ENCODE peak calls at places on chromosomes 11 and 22, in five cellular contexts. P is SK-N-SH, K is HCT116, C is GM12878, M is K562. T is an unnamed sample.

GRCh38 chr11:61598886-61599868 is 18.3 kb upstream of the SYT7 start:
- DNase-seq in M (no peak), P (peak; percentile 55), K (no peak), C (no peak), T (no peak)

GRCh38 chr11:45649544-45650165 is 15.8 kb downstream of the CHST1 start:
- DNase-seq in P (no peak), M (no peak), K (no peak), C (no peak), T (no peak)

GRCh38 chr11:72773696-72774095 is 20.2 kb downstream of the STARD10 start:
- DNase-seq in P (no peak), M (no peak), C (no peak), K (no peak), T (no peak)

GRCh38 chr11:104956528-104956927 is 11.8 kb downstream of the CASP4 start:
- DNase-seq in C (no peak), M (no peak), P (no peak), K (no peak), T (peak; percentile 63)

GRCh38 chr22:39994566-39995345 is at the start of gene FAM83F:
- DNase-seq in M (no peak), P (no peak), C (no peak), K (peak; percentile 24), T (no peak)

GRCh38 chr11:50412832-50413231 is 380.2 kb downstream of the OR4C45 start:
- DNase-seq in K (no peak), C (no peak), P (no peak), M (no peak), T (no peak)

GRCh38 chr22:49934891-49935557 is 16.6 kb downstream of the CRELD2 start:
- DNase-seq in C (no peak), M (peak; percentile 79), P (peak; percentile 81), K (no peak), T (no peak)

GRCh38 chr11:3944198-3944597 is 88.7 kb downstream of the STIM1 start:
- DNase-seq in P (no peak), K (no peak), C (no peak), M (no peak), T (no peak)

GRCh38 chr11:10181811-10182210 is 112.2 kb downstream of the SBF2 start:
- DNase-seq in K (peak; percentile 26), C (no peak), M (no peak), P (peak; percentile 21), T (peak; percentile 32)

GRCh38 chr11:119011476-119011875 is 6.7 kb downstream of the RPS25 start:
- DNase-seq in C (no peak), M (peak; percentile 2), P (no peak), K (no peak), T (no peak)

GRCh38 chr22:43479962-43480361 is 68.1 kb downstream of the MPPED1 start:
- DNase-seq in P (no peak), C (no peak), M (no peak), K (no peak), T (no peak)

GRCh38 chr11:9716275-9717039 is 52.6 kb downstream of the SWAP70 start:
- DNase-seq in P (no peak), K (no peak), M (peak; percentile 21), C (peak; percentile 92), T (no peak)

GRCh38 chr11:3022300-3022967 is 30.3 kb upstream of the NAP1L4 start:
- DNase-seq in M (no peak), P (no peak), C (peak; percentile 38), K (no peak), T (no peak)

GRCh38 chr11:114762437-114762836 is 84.1 kb downstream of the NXPE2 start:
- DNase-seq in C (no peak), K (no peak), M (peak; percentile 49), P (peak; percentile 77), T (peak; percentile 26)

GRCh38 chr22:43300891-43301676 is 42.1 kb downstream of the SCUBE1 start:
- DNase-seq in P (no peak), K (no peak), M (no peak), C (no peak), T (no peak)

GRCh38 chr22:36368359-36368983 is 19.3 kb downstream of the MYH9 start:
- DNase-seq in C (no peak), K (no peak), M (peak; percentile 90), P (peak; percentile 81), T (peak; percentile 72)

GRCh38 chr22:28582806-28583205 is 96.8 kb downstream of the TTC28 start:
- DNase-seq in K (no peak), M (no peak), P (peak; percentile 45), C (no peak), T (no peak)

GRCh38 chr11:67276821-67277230 is 10.6 kb downstream of the GRK2 start:
- DNase-seq in P (no peak), M (peak; percentile 77), K (no peak), C (no peak), T (no peak)

GRCh38 chr11:107494036-107494435 is 36.4 kb upstream of the CWF19L2 start:
- DNase-seq in M (no peak), P (no peak), K (no peak), C (no peak), T (no peak)

GRCh38 chr11:35553021-35553420 is 27.6 kb upstream of the PAMR1 start:
- DNase-seq in K (no peak), M (no peak), C (no peak), P (no peak), T (no peak)

GRCh38 chr22:40541300-40541699 is 95.2 kb downstream of the MRTFA start:
- DNase-seq in K (peak; percentile 8), C (peak; percentile 54), M (no peak), P (no peak), T (no peak)

GRCh38 chr11:122803716-122804115 is 34.6 kb upstream of the CRTAM start:
- DNase-seq in P (no peak), C (no peak), M (no peak), K (no peak), T (no peak)

GRCh38 chr22:35648066-35649025 is at the start of gene APOL6:
- DNase-seq in K (no peak), C (peak; percentile 65), M (peak; percentile 22), P (no peak), T (peak; percentile 76)

GRCh38 chr22:43945632-43946390 is 9.4 kb upstream of the SAMM50 start:
- DNase-seq in P (peak; percentile 79), M (peak; percentile 71), K (peak; percentile 41), C (no peak), T (peak; percentile 60)

GRCh38 chr22:44783091-44783490 is 30.7 kb downstream of the ARHGAP8 start:
- DNase-seq in M (no peak), P (no peak), C (no peak), K (no peak), T (no peak)

GRCh38 chr22:41917906-41918791 is 3.3 kb upstream of the SHISA8 start:
- DNase-seq in C (no peak), M (no peak), K (no peak), P (no peak), T (no peak)

DNA sequence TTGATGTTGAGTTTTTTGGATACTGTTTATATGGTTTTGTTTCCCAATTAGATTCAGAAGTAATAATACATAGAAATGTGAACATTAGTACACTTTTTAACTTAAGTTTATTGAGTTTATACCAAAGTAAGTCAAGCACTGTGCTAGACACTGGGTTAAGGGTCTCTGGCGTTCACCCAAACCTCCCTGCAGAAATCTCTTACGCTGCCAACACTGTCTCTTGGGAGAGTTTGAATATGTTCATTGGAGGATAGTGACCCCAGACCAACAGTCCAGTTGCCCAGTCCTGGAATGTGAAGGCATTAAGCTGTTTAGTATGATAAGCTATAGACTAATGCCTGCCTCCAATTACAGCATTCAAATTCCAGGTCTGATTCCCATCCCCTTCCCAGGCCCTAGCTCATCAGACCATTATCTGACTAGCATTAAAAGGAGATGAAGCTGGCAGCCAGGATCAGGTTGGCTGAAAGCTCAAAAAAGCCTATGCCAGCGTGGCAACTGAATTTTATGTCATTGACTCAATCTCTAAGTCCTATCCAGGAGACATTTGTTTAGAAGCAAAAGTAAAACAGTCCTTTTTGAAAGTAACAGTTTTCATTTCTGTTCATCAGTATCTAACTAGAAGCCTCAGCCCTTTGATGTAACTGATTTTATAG is 77.8 kb downstream of the SFI1 start:
- DNase-seq in M (no peak), P (no peak), K (no peak), C (no peak), T (no peak)
- TF ChIP-seq ZBTB33 in M (no peak), P (no peak), K (no peak), C (no peak), T (no peak)

GRCh38 chr11:359181-359714 is 10.1 kb upstream of the B4GALNT4 start:
- DNase-seq in M (peak; percentile 10), C (no peak), P (no peak), K (no peak), T (no peak)
- TF ChIP-seq ZBTB33 in M (no peak), C (no peak), P (no peak), K (no peak), T (no peak)

GRCh38 chr11:23931443-23931842 is 565.4 kb upstream of the LUZP2 start:
- DNase-seq in K (no peak), P (no peak), C (no peak), M (no peak), T (no peak)

GRCh38 chr11:23932485-23932898 is 564.4 kb upstream of the LUZP2 start:
- DNase-seq in K (no peak), C (no peak), P (no peak), M (no peak), T (no peak)
- TF ChIP-seq ZBTB33 in K (no peak), C (no peak), P (no peak), M (no peak), T (no peak)

GRCh38 chr11:8355418-8355742 is 91.7 kb upstream of the LMO1 start:
- DNase-seq in M (no peak), P (no peak), K (no peak), C (no peak), T (no peak)

GRCh38 chr11:8356731-8357504 is 93.2 kb upstream of the LMO1 start:
- DNase-seq in K (no peak), P (no peak), C (no peak), M (no peak), T (no peak)

GRCh38 chr11:8352852-8353505 is 89.3 kb upstream of the LMO1 start:
- DNase-seq in P (no peak), C (no peak), K (no peak), M (no peak), T (no peak)

GRCh38 chr11:8356216-8356615 is 92.5 kb upstream of the LMO1 start:
- DNase-seq in K (no peak), M (no peak), P (no peak), C (no peak), T (no peak)

DNA sequence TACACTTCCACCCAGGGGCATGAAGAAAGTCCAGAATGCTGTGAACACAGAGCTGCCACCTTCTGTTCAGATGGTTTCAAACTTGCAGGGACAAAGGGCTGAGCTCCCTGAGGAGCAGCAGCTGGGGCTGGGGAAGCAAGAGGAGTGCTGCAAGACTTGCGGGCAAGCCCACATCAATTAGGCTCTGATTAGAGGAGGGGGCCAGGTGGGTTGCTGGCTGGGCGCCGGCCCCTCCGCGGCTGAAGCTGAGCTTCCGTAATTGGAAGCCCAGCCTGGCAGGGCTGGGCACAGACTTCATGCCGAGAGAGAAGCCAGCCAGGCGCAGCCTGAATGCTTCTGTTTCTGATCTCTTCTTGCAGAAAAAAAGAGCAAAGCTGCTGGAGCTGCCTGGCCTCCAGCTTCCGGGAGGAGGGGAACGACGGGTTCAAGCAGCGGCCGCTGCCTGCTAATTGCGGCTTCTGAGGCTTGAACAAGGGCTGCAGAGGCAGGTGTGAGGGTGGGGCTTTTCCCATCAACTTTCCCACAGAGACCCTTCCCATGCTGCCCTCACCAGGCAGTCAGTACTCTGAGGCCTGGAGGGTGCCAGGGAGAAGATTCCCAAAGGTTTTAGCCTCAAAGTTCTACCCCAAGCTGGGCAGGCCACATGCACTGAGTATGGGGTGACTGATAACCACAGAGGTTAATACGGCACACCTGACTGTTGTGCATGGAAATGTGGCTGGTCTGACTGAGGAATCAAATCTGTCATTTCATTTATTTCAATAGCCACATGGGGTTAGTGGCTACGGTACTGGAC is 91.1 kb upstream of the LMO1 start:
- DNase-seq in M (no peak), P (peak; percentile 79), K (no peak), C (no peak), T (no peak)
- TF ChIP-seq ZBTB33 in M (no peak), P (no peak), K (no peak), C (no peak), T (no peak)

GRCh38 chr22:46996595-46997310 is 234.3 kb downstream of the TBC1D22A start:
- DNase-seq in P (peak; percentile 56), C (no peak), K (no peak), M (peak; percentile 25), T (peak; percentile 38)
- TF ChIP-seq ZBTB33 in P (no peak), C (no peak), K (no peak), M (no peak), T (no peak)